ENCODE peak calls at places on chromosomes 7 and 10, in eight cellular contexts. P, C, Q, O, V, E, R and W are unnamed samples.

GRCh38 chr7:25777969-25778767 is 373.8 kb upstream of the NFE2L3 start:
- DNase-seq in P (no peak), V (no peak), Q (no peak), R (no peak), E (peak), O (peak), C (peak), W (peak)

GRCh38 chr10:118423800-118424479 is 81.8 kb upstream of the FAM204A start:
- DNase-seq in R (peak), E (peak), P (peak), O (peak), V (peak), C (peak), Q (peak), W (peak)

GRCh38 chr7:131896189-131896855 is 339.9 kb upstream of the PODXL start:
- DNase-seq in E (no peak), V (no peak), P (no peak), R (no peak), Q (no peak), O (peak), C (no peak), W (no peak)

GRCh38 chr10:46273506-46274477 is 13.0 kb upstream of the ANTXRL start:
- DNase-seq in Q (no peak), C (no peak), E (no peak), O (no peak), V (no peak), P (no peak), R (no peak), W (no peak)

GRCh38 chr7:139777304-139777890 is 401 bp downstream of the HIPK2 start:
- DNase-seq in O (peak), E (no peak), Q (peak), P (peak), R (no peak), C (peak), V (no peak), W (peak)

GRCh38 chr7:139711991-139712753 is 65.6 kb downstream of the HIPK2 start:
- DNase-seq in O (no peak), R (no peak), E (no peak), P (no peak), C (no peak), Q (no peak), V (no peak), W (no peak)

GRCh38 chr7:133365892-133366291 is 113.0 kb downstream of the EXOC4 start:
- DNase-seq in C (no peak), P (no peak), O (no peak), V (peak), E (no peak), Q (no peak), R (peak), W (no peak)

GRCh38 chr10:73879296-73880173 is 5.2 kb upstream of the CAMK2G start:
- DNase-seq in C (peak), V (peak), Q (peak), E (peak), R (peak), P (peak), O (peak), W (peak)

GRCh38 chr10:21359202-21359601 is 166.3 kb downstream of the SKIDA1 start:
- DNase-seq in O (no peak), P (no peak), V (no peak), E (no peak), C (no peak), R (no peak), Q (no peak), W (no peak)

GRCh38 chr10:103757531-103758293 is 97.7 kb downstream of the SH3PXD2A start:
- DNase-seq in C (peak), R (peak), V (peak), Q (no peak), E (no peak), O (no peak), P (no peak), W (peak)

GRCh38 chr10:103710490-103710889 is 144.9 kb downstream of the SH3PXD2A start:
- DNase-seq in O (no peak), E (no peak), P (no peak), R (peak), V (no peak), Q (no peak), C (no peak), W (peak)

GRCh38 chr7:40311307-40311706 is 176.5 kb downstream of the SUGCT start:
- DNase-seq in O (no peak), C (no peak), V (no peak), R (no peak), E (no peak), Q (no peak), P (no peak), W (no peak)

GRCh38 chr7:69782917-69783684 is 184.8 kb downstream of the AUTS2 start:
- DNase-seq in Q (no peak), R (no peak), P (peak), E (no peak), V (peak), O (peak), C (peak), W (peak)

GRCh38 chr7:1536768-1537630 is 6.5 kb downstream of the MAFK start:
- DNase-seq in P (peak), R (peak), C (peak), Q (no peak), E (peak), O (no peak), V (peak), W (peak)

GRCh38 chr10:96043895-96044580 is 655 bp downstream of the CCNJ start:
- DNase-seq in R (peak), E (no peak), C (peak), V (peak), O (peak), P (peak), Q (peak), W (peak)

GRCh38 chr7:150451833-150452431 is 1.5 kb downstream of the GIMAP8 start:
- DNase-seq in E (peak), Q (no peak), V (no peak), O (no peak), R (no peak), P (no peak), C (no peak), W (no peak)